ENCODE peak calls at places on chromosomes 6 and 20, in nine cellular contexts. E is OCI-LY7, F is GM23248, J is SK-N-SH, U is HCT116, R is GM23338, X is MM.1S, D is hepatocyte, L is neural progenitor cell. W is an unnamed sample.

GRCh38 chr6:31479933-31480535 is 17.9 kb upstream of the MICB start:
- DNase-seq in E (no peak), U (no peak), X (no peak), R (no peak), L (no peak), D (no peak), F (no peak), J (no peak), W (no peak)

GRCh38 chr6:149855040-149855654 is 9.0 kb downstream of the LRP11 start:
- DNase-seq in F (peak; percentile 92), X (no peak), E (no peak), J (no peak), D (peak; percentile 70), L (no peak), U (peak; percentile 71), R (no peak), W (peak; percentile 93)

GRCh38 chr6:11202513-11203305 is 29.8 kb downstream of the NEDD9 start:
- DNase-seq in R (peak; percentile 70), L (peak; percentile 70), X (no peak), D (no peak), E (no peak), F (no peak), U (no peak), J (no peak), W (no peak)

GRCh38 chr6:164097056-164097455 is 682.5 kb downstream of the QKI start:
- DNase-seq in E (no peak), L (no peak), J (no peak), D (no peak), X (no peak), F (no peak), R (no peak), U (no peak), W (no peak)

GRCh38 chr6:26232950-26233607 is 131.9 kb upstream of the BTN3A2 start:
- DNase-seq in L (peak; percentile 39), J (no peak), D (no peak), F (no peak), E (no peak), X (no peak), U (no peak), R (peak; percentile 58), W (peak; percentile 95)

GRCh38 chr6:82283771-82284420 is 36.4 kb upstream of the IBTK start:
- DNase-seq in E (no peak), U (no peak), R (peak; percentile 32), F (no peak), L (peak; percentile 59), D (peak; percentile 43), J (no peak), X (no peak), W (no peak)

GRCh38 chr6:106799008-106799952 is 169.9 kb downstream of the QRSL1 start:
- DNase-seq in X (peak; percentile 66), U (no peak), L (peak; percentile 23), E (no peak), J (no peak), R (no peak), F (peak; percentile 19), D (peak; percentile 35), W (peak; percentile 77)

GRCh38 chr6:157304840-157305675 is 18.3 kb downstream of the TMEM242 start:
- DNase-seq in L (no peak), D (peak; percentile 37), X (no peak), R (no peak), E (no peak), F (peak; percentile 37), U (no peak), J (no peak), W (no peak)

GRCh38 chr6:53009056-53009455 is 14.0 kb upstream of the GSTA4 start:
- DNase-seq in L (no peak), E (no peak), U (no peak), F (no peak), R (no peak), X (no peak), D (no peak), J (no peak), W (no peak)

GRCh38 chr6:101986476-101986875 is 593.0 kb downstream of the GRIK2 start:
- DNase-seq in D (no peak), L (no peak), J (no peak), U (no peak), F (no peak), X (no peak), E (no peak), R (no peak), W (no peak)

GRCh38 chr20:37912874-37913273 is 9.9 kb downstream of the VSTM2L start:
- DNase-seq in F (no peak), J (no peak), U (no peak), R (no peak), X (no peak), L (no peak), D (no peak), E (no peak), W (no peak)

GRCh38 chr6:30154709-30155521 is 6.1 kb downstream of the TRIM10 start:
- DNase-seq in J (no peak), R (no peak), E (no peak), F (peak; percentile 89), X (peak; percentile 40), L (no peak), D (peak; percentile 81), U (no peak), W (peak; percentile 93)

GRCh38 chr6:25053875-25054371 is 118.2 kb upstream of the RIPOR2 start:
- DNase-seq in F (peak; percentile 82), X (no peak), E (no peak), R (no peak), L (no peak), U (no peak), J (no peak), D (no peak), W (peak; percentile 33)

GRCh38 chr6:40210628-40211056 is 276.4 kb upstream of the MOCS1 start:
- DNase-seq in F (no peak), D (peak; percentile 34), R (no peak), L (no peak), J (peak; percentile 54), X (no peak), U (no peak), E (no peak), W (no peak)

GRCh38 chr6:132659082-132659481 is at the start of gene TAAR1:
- DNase-seq in X (no peak), J (no peak), L (no peak), U (no peak), E (no peak), F (no peak), R (no peak), D (no peak), W (no peak)

GRCh38 chr6:17931227-17931626 is 56.2 kb downstream of the KIF13A start:
- DNase-seq in F (no peak), R (no peak), X (no peak), D (no peak), L (no peak), U (no peak), J (no peak), E (no peak), W (no peak)

GRCh38 chr6:35810831-35811698 is 5.9 kb downstream of the LHFPL5 start:
- DNase-seq in L (no peak), R (no peak), U (peak; percentile 76), J (no peak), E (no peak), D (peak; percentile 52), F (peak; percentile 87), X (no peak), W (peak; percentile 98)

GRCh38 chr20:56273491-56273890 is 25.0 kb downstream of the MC3R start:
- DNase-seq in J (no peak), X (no peak), F (no peak), R (no peak), U (no peak), E (no peak), D (no peak), L (no peak), W (no peak)

GRCh38 chr6:144158133-144158532 is 7.8 kb downstream of the STX11 start:
- DNase-seq in X (no peak), J (no peak), F (peak; percentile 84), U (no peak), E (no peak), R (peak; percentile 74), L (no peak), D (peak; percentile 19), W (peak; percentile 67)

DNA sequence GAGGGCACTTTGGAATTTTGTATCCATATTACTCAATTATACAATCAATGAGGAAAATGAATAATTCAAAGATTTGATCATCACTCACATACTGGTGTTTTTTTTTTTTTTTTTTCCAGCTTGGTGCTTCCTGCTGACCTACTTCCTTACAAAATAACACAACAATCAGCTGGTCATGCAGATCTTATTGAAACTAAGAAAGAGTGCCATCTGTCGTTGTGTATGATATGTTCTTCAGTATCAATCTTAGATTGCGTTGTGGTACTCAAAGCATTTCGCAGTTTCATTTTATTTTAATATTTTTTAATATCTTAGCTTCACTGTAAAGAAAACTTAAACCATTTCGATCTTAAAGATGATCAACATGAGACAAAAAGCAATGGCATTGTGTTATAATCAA is 155.6 kb downstream of the OGFRL1 start:
- DNase-seq in E (no peak), U (no peak), D (no peak), L (no peak), R (no peak), F (no peak), X (no peak), J (no peak), W (peak; percentile 40)
- TF ChIP-seq EZH2phosphoT487 in E (no peak), U (no peak), D (no peak), L (no peak), R (no peak), F (no peak), X (no peak), J (no peak), W (no peak)

DNA sequence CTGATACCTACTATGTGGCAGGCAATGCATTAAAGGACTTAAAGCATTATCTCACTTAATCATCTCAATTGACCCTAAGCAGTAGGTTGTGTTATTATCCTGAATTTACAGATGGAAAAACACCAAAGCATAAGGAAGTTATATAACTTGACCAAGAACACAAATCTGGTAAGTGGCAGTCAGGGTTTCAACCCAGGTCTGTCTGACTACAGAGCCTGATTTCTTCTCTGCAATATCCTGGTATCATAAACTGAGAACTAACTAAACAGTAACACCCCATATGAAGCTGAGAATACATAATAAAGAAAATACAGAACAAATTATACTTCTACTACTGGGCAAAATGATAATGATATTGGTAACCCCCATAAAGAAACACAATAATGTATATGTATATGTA is 13.8 kb upstream of the DST start:
- DNase-seq in D (no peak), L (no peak), U (no peak), E (no peak), R (no peak), X (no peak), F (no peak), J (no peak), W (no peak)
- H3K4me1 ChIP-seq in D (peaks cover 27% of the 10 kb centered on the region), L (peaks cover 29% of the 10 kb centered on the region), U (peaks cover 46% of the 10 kb centered on the region), E (no peaks in the 10 kb centered on the region), R (peaks cover 26% of the 10 kb centered on the region), X (peaks cover 15% of the 10 kb centered on the region), F (peaks cover 34% of the 10 kb centered on the region), J (peaks cover 15% of the 10 kb centered on the region), W (peaks cover 24% of the 10 kb centered on the region)

DNA sequence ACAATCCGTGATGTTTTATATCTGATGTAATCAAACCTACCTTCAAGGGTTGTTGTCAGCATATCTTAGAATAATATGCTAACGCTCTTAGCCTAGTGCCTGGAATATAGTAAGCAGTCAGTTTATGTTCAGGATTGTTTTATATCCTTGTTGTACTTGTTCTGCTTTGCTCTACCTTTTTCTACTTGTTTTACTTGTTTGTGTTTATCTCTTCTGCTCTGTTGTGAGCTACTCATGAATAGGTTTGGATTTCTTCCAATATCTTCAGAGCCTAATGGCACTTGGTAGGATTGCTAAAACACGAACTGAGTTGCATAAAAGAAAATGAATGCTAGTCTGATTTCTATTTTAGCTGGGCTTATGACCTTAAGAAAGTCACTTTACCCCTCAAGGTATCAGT is 40.1 kb downstream of the DNAH8 start:
- DNase-seq in R (no peak), U (peak; percentile 32), L (no peak), E (no peak), D (no peak), F (no peak), J (no peak), X (no peak), W (peak; percentile 77)
- TF ChIP-seq EZH2phosphoT487 in R (no peak), U (no peak), L (no peak), E (no peak), D (no peak), F (no peak), J (no peak), X (no peak), W (no peak)

GRCh38 chr6:114520976-114521375 is 178.2 kb upstream of the HS3ST5 start:
- DNase-seq in L (no peak), R (no peak), X (no peak), J (no peak), E (no peak), U (no peak), D (no peak), F (no peak), W (peak; percentile 19)
- H3K4me1 ChIP-seq in L (peaks cover 21% of the 10 kb centered on the region), R (peaks cover 15% of the 10 kb centered on the region), X (no peaks in the 10 kb centered on the region), J (no peaks in the 10 kb centered on the region), E (no peaks in the 10 kb centered on the region), U (no peaks in the 10 kb centered on the region), D (no peaks in the 10 kb centered on the region), F (no peaks in the 10 kb centered on the region), W (no peaks in the 10 kb centered on the region)

W was measured in PC-3.